ENCODE peak calls at places on chromosome 2, in five cellular contexts. H is SK-N-SH; E is CD8-positive, alpha-beta memory T cell; K is PC-9; L is Karpas-422. V is an unnamed sample. For H3K4me1, the result is how much of the 10 kb centered on the place peaks cover.

GRCh38 chr2:148259674-148260073 is 238.8 kb downstream of the MBD5 start:
- DNase-seq in E (no peak), H (no peak), L (peak), K (no peak), V (no peak)

GRCh38 chr2:105125428-105125827 is 87.6 kb downstream of the MRPS9 start:
- DNase-seq in E (no peak), H (peak), L (peak), K (no peak), V (no peak)

GRCh38 chr2:104733544-104733943 is 120.4 kb upstream of the POU3F3 start:
- DNase-seq in E (no peak), L (peak), K (peak), H (peak), V (no peak)

GRCh38 chr2:238701907-238702206 is 146.0 kb upstream of the TWIST2 start:
- DNase-seq in E (no peak), K (no peak), H (no peak), L (no peak), V (no peak)

GRCh38 chr2:237791977-237792727 is 6.4 kb upstream of the RBM44 start:
- DNase-seq in L (no peak), K (no peak), E (no peak), H (no peak), V (no peak)

GRCh38 chr2:55862269-55862668 is 61.3 kb downstream of the EFEMP1 start:
- DNase-seq in L (no peak), K (no peak), E (no peak), H (no peak), V (no peak)

GRCh38 chr2:25161055-25161781 is 7.2 kb downstream of the POMC start:
- DNase-seq in H (no peak), K (no peak), L (no peak), E (peak), V (no peak)

GRCh38 chr2:234275515-234275914 is 221.4 kb downstream of the ARL4C start:
- DNase-seq in K (no peak), L (no peak), H (no peak), E (no peak), V (no peak)

GRCh38 chr2:113858764-113859163 is 31.1 kb upstream of the ACTR3 start:
- DNase-seq in H (no peak), K (peak), E (no peak), L (no peak), V (no peak)

GRCh38 chr2:134670955-134671354 is 47.8 kb downstream of the TMEM163 start:
- DNase-seq in E (no peak), H (no peak), L (no peak), K (no peak), V (no peak)

DNA sequence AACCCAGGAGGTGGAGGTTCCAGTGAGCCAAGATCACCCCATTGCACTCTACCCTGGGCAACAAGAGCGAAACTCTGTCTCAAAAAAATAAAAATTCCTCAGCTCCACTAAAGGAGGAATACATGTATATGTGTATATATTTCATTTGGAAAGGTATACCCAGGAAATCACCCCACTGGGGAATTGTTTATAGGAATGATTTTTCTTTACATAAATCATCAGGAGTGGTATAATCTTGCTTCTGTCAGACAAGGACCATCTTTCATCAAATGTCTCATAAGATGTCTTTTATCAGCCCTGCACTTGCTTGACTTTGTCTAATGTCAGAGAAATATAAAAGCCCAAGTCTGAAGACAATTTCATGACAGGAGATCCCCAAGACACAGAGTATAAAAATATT is 709.1 kb downstream of the LRRTM4 start:
- DNase-seq in K (no peak), E (no peak), L (no peak), H (no peak), V (no peak)
- H3K4me1 ChIP-seq in K (under half), E (under half), L (under half), H (under half), V (under half)

GRCh38 chr2:100754951-100755350 is 65.0 kb upstream of the NPAS2 start:
- DNase-seq in L (no peak), K (no peak), H (no peak), E (no peak), V (no peak)

GRCh38 chr2:100756704-100757103 is 63.2 kb upstream of the NPAS2 start:
- DNase-seq in K (no peak), E (no peak), L (no peak), H (no peak), V (no peak)

GRCh38 chr2:100755441-100755840 is 64.5 kb upstream of the NPAS2 start:
- DNase-seq in H (no peak), K (no peak), L (no peak), E (no peak), V (no peak)

GRCh38 chr2:100750143-100750542 is 69.8 kb upstream of the NPAS2 start:
- DNase-seq in H (no peak), E (no peak), L (no peak), K (no peak), V (no peak)

GRCh38 chr2:100752628-100753333 is 67.2 kb upstream of the NPAS2 start:
- DNase-seq in L (peak), H (no peak), E (no peak), K (no peak), V (no peak)
- H3K4me1 ChIP-seq in L (under half), H (under half), E (under half), K (half or more), V (under half)

GRCh38 chr2:20222769-20223344 is 2.1 kb downstream of the SDC1 start:
- DNase-seq in E (no peak), K (no peak), H (no peak), L (no peak), V (no peak)
- H3K4me1 ChIP-seq in E (under half), K (under half), H (under half), L (half or more), V (under half)

GRCh38 chr2:85429924-85430289 is 11.4 kb downstream of the SH2D6 start:
- DNase-seq in H (no peak), E (no peak), L (no peak), K (no peak), V (no peak)

GRCh38 chr2:85427300-85427699 is 8.8 kb downstream of the SH2D6 start:
- DNase-seq in E (no peak), H (no peak), K (no peak), L (no peak), V (no peak)

GRCh38 chr2:85430780-85431601 is 12.5 kb downstream of the SH2D6 start:
- DNase-seq in E (no peak), H (peak), K (no peak), L (peak), V (no peak)

GRCh38 chr2:85429213-85429923 is 10.9 kb downstream of the SH2D6 start:
- DNase-seq in L (peak), E (no peak), K (no peak), H (no peak), V (no peak)

DNA sequence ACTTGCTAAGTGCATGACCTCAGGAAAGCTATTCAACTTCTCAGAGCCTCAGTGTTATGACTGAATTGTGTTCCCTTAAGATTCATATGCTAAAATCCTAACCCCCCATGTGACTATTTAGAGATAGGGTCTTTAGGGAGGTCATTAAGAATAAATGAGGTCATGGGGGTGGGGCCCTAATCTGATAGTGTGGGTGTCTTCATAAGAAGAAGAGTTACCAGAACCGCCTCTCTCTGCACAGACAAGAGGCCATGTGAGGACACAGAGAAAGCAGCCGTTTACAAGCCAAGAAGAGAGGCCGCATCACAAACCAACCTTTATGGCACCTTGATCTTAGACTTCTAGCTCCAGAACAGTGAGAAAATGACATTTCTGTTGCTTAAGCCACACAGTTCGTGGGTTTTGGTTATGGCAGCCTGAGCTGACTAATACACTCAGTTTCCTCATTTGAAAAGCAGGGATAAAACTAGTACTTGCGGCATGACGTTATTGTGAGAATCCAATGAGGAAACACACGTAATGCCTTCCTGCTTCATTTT is 9.9 kb downstream of the SH2D6 start:
- DNase-seq in H (no peak), K (no peak), E (no peak), L (no peak), V (no peak)
- H3K4me1 ChIP-seq in H (under half), K (under half), E (under half), L (under half), V (under half)

V was measured in prostate gland.